ENCODE peak calls at places on chromosomes 6 and 20, in six cellular contexts. T is IMR-90, D is mesenchymal stem cell, Z is trophoblast cell, X is H1, F is H9. U is an unnamed sample. For H3K9me3, the result is how much of the 10 kb centered on the place peaks cover.

GRCh38 chr6:33875141-33875581 is 71.4 kb upstream of the MLN start:
- DNase-seq in T (no peak), X (no peak), D (no peak), Z (no peak), F (no peak), U (no peak)

GRCh38 chr20:8489094-8489883 is 357.2 kb downstream of the PLCB1 start:
- DNase-seq in Z (no peak), X (no peak), D (no peak), F (no peak), T (no peak), U (no peak)

GRCh38 chr6:149289192-149289741 is 28.2 kb upstream of the TAB2 start:
- DNase-seq in T (peak), Z (peak), X (no peak), F (no peak), D (no peak), U (no peak)

GRCh38 chr6:157898169-157898568 is 75.1 kb downstream of the SNX9 start:
- DNase-seq in X (no peak), Z (no peak), T (no peak), D (no peak), F (no peak), U (no peak)

GRCh38 chr6:32151131-32151884 is 431 bp downstream of the PRRT1 start:
- DNase-seq in Z (no peak), X (no peak), F (no peak), T (no peak), D (no peak), U (no peak)

GRCh38 chr6:13358486-13358885 is 30.1 kb upstream of the TBC1D7 start:
- DNase-seq in Z (no peak), F (no peak), D (no peak), T (no peak), X (no peak), U (no peak)

GRCh38 chr20:59120491-59120890 is 43.1 kb upstream of the ZNF831 start:
- DNase-seq in T (no peak), Z (no peak), X (no peak), D (no peak), F (no peak), U (no peak)

GRCh38 chr6:160376445-160376844 is 28.3 kb downstream of the SLC22A3 start:
- DNase-seq in F (no peak), T (no peak), X (no peak), D (no peak), Z (no peak), U (no peak)

GRCh38 chr6:137816133-137816579 is 50.9 kb upstream of the TNFAIP3 start:
- DNase-seq in T (no peak), Z (no peak), F (no peak), D (no peak), X (no peak), U (no peak)

GRCh38 chr6:85451586-85452306 is 1.9 kb downstream of the NT5E start:
- DNase-seq in T (no peak), D (peak), F (no peak), Z (no peak), X (no peak), U (no peak)

GRCh38 chr6:45630314-45630713 is 252.6 kb upstream of the SUPT3H start:
- DNase-seq in T (no peak), X (no peak), F (no peak), D (no peak), Z (peak), U (no peak)

GRCh38 chr20:59365611-59366284 is 65.3 kb downstream of the EDN3 start:
- DNase-seq in F (no peak), T (no peak), Z (no peak), D (no peak), X (no peak), U (no peak)

GRCh38 chr6:33428219-33428890 is 8.5 kb downstream of the SYNGAP1 start:
- DNase-seq in X (no peak), D (peak), F (peak), T (no peak), Z (peak), U (no peak)

GRCh38 chr20:22490287-22491187 is 93.8 kb downstream of the FOXA2 start:
- DNase-seq in X (peak), T (no peak), Z (no peak), D (no peak), F (peak), U (peak)

GRCh38 chr6:49772296-49772695 is 14.8 kb downstream of the PGK2 start:
- DNase-seq in D (no peak), T (no peak), Z (no peak), F (no peak), X (no peak), U (no peak)

GRCh38 chr6:31763617-31763940 is 1.1 kb downstream of the SAPCD1 start:
- DNase-seq in D (peak), Z (no peak), F (peak), T (peak), X (no peak), U (peak)

DNA sequence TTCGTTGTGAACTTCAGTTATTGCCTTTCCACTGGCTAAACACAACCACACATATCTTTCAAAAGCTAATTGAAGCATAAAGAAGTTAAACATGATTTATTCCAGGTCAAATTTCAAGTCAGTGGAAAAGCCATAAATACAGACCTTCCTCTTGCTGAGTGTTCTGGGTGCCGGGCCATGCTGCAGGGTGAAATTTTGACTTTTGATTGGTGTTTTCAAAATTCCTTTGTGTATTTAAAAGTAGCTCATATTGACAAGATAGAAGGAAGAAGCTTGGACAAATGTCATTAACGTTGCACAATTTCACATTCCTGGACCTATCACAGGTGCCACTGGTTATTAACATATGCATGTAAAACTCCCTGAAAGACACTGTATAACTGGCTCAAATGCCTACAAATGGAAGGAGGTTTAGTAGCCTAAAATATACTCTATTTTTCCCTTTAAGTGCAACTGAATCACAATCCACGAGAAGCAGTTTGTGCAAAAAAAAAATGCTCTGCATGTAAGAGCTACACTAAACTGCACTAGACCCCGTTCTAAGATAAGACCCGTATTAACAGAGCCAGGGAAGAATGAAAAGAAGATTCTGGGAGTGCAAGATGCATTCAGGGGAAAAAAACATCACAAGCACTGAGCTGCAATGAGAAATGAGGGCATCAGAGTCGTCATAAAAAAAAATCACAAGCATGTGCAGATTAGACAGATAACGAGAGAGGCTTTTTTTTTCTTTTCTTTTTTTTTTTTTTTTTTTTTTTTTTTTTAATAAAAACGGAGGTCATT is 30.3 kb downstream of the ATXN1 start:
- DNase-seq in Z (peak), T (no peak), F (no peak), D (peak), X (no peak), U (no peak)
- H4K8ac ChIP-seq in Z (no peak), T (no peak), F (no peak), D (no peak), X (no peak), U (no peak)

GRCh38 chr6:15500901-15501805 is 161.7 kb downstream of the DTNBP1 start:
- DNase-seq in Z (no peak), F (no peak), D (no peak), T (no peak), X (no peak), U (no peak)
- H3K23ac ChIP-seq in Z (no peak), F (no peak), D (no peak), T (no peak), X (no peak), U (no peak)

GRCh38 chr6:170163405-170164170 is 127.3 kb downstream of the DLL1 start:
- DNase-seq in T (no peak), Z (no peak), X (no peak), D (no peak), F (no peak), U (no peak)

GRCh38 chr6:170164271-170164900 is 126.5 kb downstream of the DLL1 start:
- DNase-seq in Z (no peak), F (no peak), D (no peak), X (no peak), T (no peak), U (no peak)

GRCh38 chr6:170165501-170166117 is 125.3 kb downstream of the DLL1 start:
- DNase-seq in T (no peak), F (no peak), Z (no peak), D (no peak), X (no peak), U (no peak)

GRCh38 chr6:170166511-170167122 is 124.3 kb downstream of the DLL1 start:
- DNase-seq in D (no peak), Z (no peak), T (no peak), F (no peak), X (no peak), U (no peak)

DNA sequence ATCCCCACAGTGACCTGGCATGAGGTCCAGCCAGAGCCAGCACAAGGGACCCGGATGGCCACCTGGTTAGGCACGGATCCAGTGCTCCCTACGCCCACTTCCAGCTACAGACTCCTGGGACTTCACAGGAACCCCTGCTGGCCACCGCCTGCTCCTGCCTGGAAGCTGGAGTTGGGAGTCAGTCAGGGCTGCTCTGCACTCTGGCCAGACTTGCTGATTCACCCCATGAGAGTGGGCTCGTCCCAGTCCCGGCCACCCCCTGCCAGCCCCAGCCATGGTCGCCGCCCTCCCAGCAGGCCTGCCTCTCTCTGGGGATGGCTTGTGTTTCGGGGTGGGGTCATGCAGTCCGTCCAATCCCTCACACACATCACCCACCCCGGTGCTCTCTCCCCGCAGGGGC is 125.8 kb downstream of the DLL1 start:
- DNase-seq in T (no peak), Z (no peak), D (no peak), X (no peak), F (peak), U (no peak)
- H3K9me3 ChIP-seq in T (half or more), Z (under half), D (under half), X (under half), F (under half), U (under half)

GRCh38 chr6:19805146-19805515 is 32.0 kb upstream of the ID4 start:
- DNase-seq in X (no peak), Z (no peak), D (peak), F (no peak), T (peak), U (no peak)

GRCh38 chr6:19804362-19805145 is 32.6 kb upstream of the ID4 start:
- DNase-seq in D (peak), T (peak), X (peak), Z (peak), F (peak), U (peak)

GRCh38 chr6:19806971-19807396 is 30.2 kb upstream of the ID4 start:
- DNase-seq in X (no peak), F (no peak), Z (no peak), T (no peak), D (no peak), U (no peak)

GRCh38 chr6:19802656-19803055 is 34.5 kb upstream of the ID4 start:
- DNase-seq in Z (no peak), D (no peak), F (no peak), X (no peak), T (no peak), U (no peak)

GRCh38 chr6:19803331-19804330 is 33.5 kb upstream of the ID4 start:
- DNase-seq in D (peak), F (no peak), X (no peak), Z (no peak), T (peak), U (no peak)
- H4K8ac ChIP-seq in D (peak), F (no peak), X (no peak), Z (peak), T (peak), U (no peak)

DNA sequence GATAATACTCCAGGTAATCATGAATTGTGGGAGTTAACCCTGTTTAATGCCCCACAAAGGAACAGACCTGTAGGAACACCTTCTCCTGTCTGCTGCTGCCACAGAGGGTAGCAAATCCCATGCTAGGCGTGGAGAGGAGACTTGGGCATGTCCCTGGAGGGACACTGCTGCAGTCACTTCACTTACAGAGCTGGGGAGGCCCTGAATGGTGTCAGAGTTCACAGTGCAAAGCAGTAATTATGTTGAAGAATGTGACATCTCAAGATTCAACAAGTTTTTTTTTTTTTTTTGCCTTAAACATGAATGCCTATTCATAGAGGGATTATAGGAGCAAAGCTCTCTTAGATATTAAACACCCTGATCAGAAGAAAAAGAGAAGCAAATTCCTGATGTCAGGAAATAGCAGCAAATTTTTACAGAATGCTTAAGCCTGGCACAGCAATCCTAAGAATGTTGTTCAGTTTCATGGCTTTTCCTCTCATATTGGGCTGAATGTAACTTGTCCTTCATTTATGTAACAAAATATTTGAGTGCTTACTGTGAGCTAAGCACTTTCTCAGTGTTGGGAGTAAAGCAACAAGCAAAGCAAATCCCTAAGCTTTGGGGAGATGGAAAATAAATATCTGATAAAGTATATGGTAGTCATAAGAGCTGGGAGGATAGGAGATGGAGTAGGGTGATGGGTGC is 45.0 kb downstream of the CARMIL1 start:
- DNase-seq in F (no peak), X (no peak), Z (no peak), D (no peak), T (no peak), U (no peak)
- H3K23ac ChIP-seq in F (no peak), X (no peak), Z (no peak), D (no peak), T (no peak), U (no peak)

GRCh38 chr20:31237763-31238162 is 19.7 kb upstream of the DEFB115 start:
- DNase-seq in T (no peak), X (no peak), Z (no peak), D (no peak), F (no peak), U (no peak)
- H3K9me3 ChIP-seq in T (under half), X (under half), Z (under half), D (half or more), F (half or more), U (under half)